ENCODE peak calls at places on chromosomes 7 and 10, in four cellular contexts. A is transverse colon, D is astrocyte of the spinal cord, L is aorta. P is an unnamed sample.

GRCh38 chr10:124092270-124093075 is 925 bp downstream of the CHST15 start:
- DNase-seq in A (peak; percentile 77), D (peak; percentile 41), L (peak; percentile 89), P (peak; percentile 22)

GRCh38 chr7:98733036-98733435 is 116.0 kb downstream of the NPTX2 start:
- DNase-seq in A (peak; percentile 19), D (no peak), L (no peak), P (no peak)

GRCh38 chr10:21721000-21721670 is 187.1 kb downstream of the MLLT10 start:
- DNase-seq in A (no peak), D (peak; percentile 38), L (no peak), P (no peak)

GRCh38 chr7:121006731-121007315 is 18.3 kb downstream of the CPED1 start:
- DNase-seq in A (no peak), D (peak; percentile 9), L (no peak), P (no peak)

GRCh38 chr7:155154586-155154985 is 84.5 kb downstream of the HTR5A start:
- DNase-seq in A (no peak), D (no peak), L (no peak), P (no peak)

GRCh38 chr7:142557971-142558582 is 191.2 kb upstream of the PRSS1 start:
- DNase-seq in A (peak; percentile 50), D (peak; percentile 59), L (no peak), P (peak; percentile 43)

GRCh38 chr10:28910960-28911359 is 233.6 kb downstream of the BAMBI start:
- DNase-seq in A (no peak), D (peak; percentile 41), L (no peak), P (no peak)

GRCh38 chr10:25682203-25682950 is 251.7 kb upstream of the MYO3A start:
- DNase-seq in A (no peak), D (peak; percentile 41), L (no peak), P (no peak)

GRCh38 chr7:51376420-51377092 is 59.9 kb upstream of the COBL start:
- DNase-seq in A (no peak), D (peak; percentile 46), L (no peak), P (no peak)

GRCh38 chr7:140229591-140230516 is 53.1 kb upstream of the KDM7A start:
- DNase-seq in A (peak; percentile 87), D (no peak), L (no peak), P (peak; percentile 93)

GRCh38 chr7:92973964-92974363 is 137.6 kb upstream of the CDK6 start:
- DNase-seq in A (no peak), D (peak; percentile 36), L (no peak), P (no peak)

GRCh38 chr7:45980973-45981372 is 59.9 kb upstream of the IGFBP3 start:
- DNase-seq in A (no peak), D (no peak), L (no peak), P (no peak)

GRCh38 chr7:37495574-37496184 is 47.0 kb upstream of the ELMO1 start:
- DNase-seq in A (no peak), D (peak; percentile 10), L (no peak), P (peak; percentile 46)

GRCh38 chr10:126421745-126422144 is 33.5 kb upstream of the ADAM12 start:
- DNase-seq in A (no peak), D (peak; percentile 99), L (no peak), P (no peak)

GRCh38 chr10:5584895-5585516 is 60.2 kb downstream of the CALML3 start:
- DNase-seq in A (no peak), D (peak; percentile 90), L (peak; percentile 71), P (no peak)

GRCh38 chr7:70477051-70478010 is 654.6 kb upstream of the GALNT17 start:
- DNase-seq in A (no peak), D (peak; percentile 46), L (no peak), P (no peak)

GRCh38 chr7:12210179-12211053 is 678 bp upstream of the TMEM106B start:
- DNase-seq in A (peak; percentile 57), D (no peak), L (peak; percentile 72), P (peak; percentile 2)

GRCh38 chr10:110841767-110842267 is 29.9 kb upstream of the PDCD4 start:
- DNase-seq in A (peak; percentile 69), D (no peak), L (no peak), P (no peak)

GRCh38 chr10:88227342-88228018 is 355.6 kb downstream of the RNLS start:
- DNase-seq in A (peak; percentile 56), D (peak; percentile 44), L (no peak), P (no peak)

GRCh38 chr10:128036746-128037542 is 89.3 kb downstream of the MKI67 start:
- DNase-seq in A (peak; percentile 49), D (peak; percentile 10), L (peak; percentile 78), P (no peak)

GRCh38 chr7:55569269-55569663 is 3.0 kb downstream of the VOPP1 start:
- DNase-seq in A (no peak), D (no peak), L (no peak), P (no peak)

GRCh38 chr7:158728911-158729645 is 24.5 kb upstream of the NCAPG2 start:
- DNase-seq in A (no peak), D (no peak), L (peak; percentile 62), P (no peak)

GRCh38 chr7:132322981-132323380 is 253.3 kb downstream of the PLXNA4 start:
- DNase-seq in A (no peak), D (no peak), L (no peak), P (no peak)

GRCh38 chr7:132319481-132319880 is 256.8 kb downstream of the PLXNA4 start:
- DNase-seq in A (no peak), D (no peak), L (no peak), P (no peak)

GRCh38 chr7:132318338-132319318 is 257.6 kb downstream of the PLXNA4 start:
- DNase-seq in A (peak; percentile 85), D (peak; percentile 85), L (peak; percentile 96), P (peak; percentile 75)

GRCh38 chr7:132321387-132321786 is 254.9 kb downstream of the PLXNA4 start:
- DNase-seq in A (no peak), D (peak; percentile 20), L (no peak), P (peak; percentile 11)

DNA sequence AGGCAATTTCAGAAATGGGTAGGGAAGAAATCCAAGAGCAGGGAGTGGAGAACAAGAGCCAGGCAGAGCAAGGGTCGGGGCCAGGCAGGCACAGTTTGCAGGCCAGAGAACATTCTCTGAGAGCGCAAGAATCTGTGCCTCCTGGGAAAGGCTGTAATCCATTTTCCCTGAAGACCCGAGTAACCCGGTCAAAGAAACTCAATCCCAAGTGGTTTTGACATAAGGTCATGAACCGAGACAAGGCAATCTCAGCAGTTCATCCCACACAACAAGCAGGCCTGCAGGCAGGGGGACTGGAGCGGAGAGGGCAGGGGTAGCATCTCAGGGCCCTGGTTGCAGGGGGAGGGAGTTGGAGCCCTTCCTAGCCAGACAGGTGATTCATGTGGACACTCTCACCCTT is 258.4 kb downstream of the PLXNA4 start:
- DNase-seq in A (no peak), D (no peak), L (no peak), P (no peak)
- H3K4me3 ChIP-seq in A (no peak overlapping the region), D (no peak overlapping the region), L (no peak overlapping the region), P (no peak overlapping the region)

GRCh38 chr10:60298408-60299389 is 91.0 kb downstream of the ANK3 start:
- DNase-seq in A (no peak), D (no peak), L (no peak), P (no peak)
- H3K4me3 ChIP-seq in A (no peak overlapping the region), D (no peak overlapping the region), L (no peak overlapping the region), P (no peak overlapping the region)

GRCh38 chr7:107076781-107077698 is 32.5 kb downstream of the PRKAR2B start:
- DNase-seq in A (no peak), D (peak; percentile 20), L (no peak), P (no peak)

GRCh38 chr7:107078517-107078966 is 34.0 kb downstream of the PRKAR2B start:
- DNase-seq in A (no peak), D (peak; percentile 62), L (no peak), P (no peak)

GRCh38 chr7:107079212-107079940 is 34.9 kb downstream of the PRKAR2B start:
- DNase-seq in A (no peak), D (no peak), L (no peak), P (no peak)

GRCh38 chr7:107075863-107076574 is 31.5 kb downstream of the PRKAR2B start:
- DNase-seq in A (no peak), D (no peak), L (no peak), P (no peak)

DNA sequence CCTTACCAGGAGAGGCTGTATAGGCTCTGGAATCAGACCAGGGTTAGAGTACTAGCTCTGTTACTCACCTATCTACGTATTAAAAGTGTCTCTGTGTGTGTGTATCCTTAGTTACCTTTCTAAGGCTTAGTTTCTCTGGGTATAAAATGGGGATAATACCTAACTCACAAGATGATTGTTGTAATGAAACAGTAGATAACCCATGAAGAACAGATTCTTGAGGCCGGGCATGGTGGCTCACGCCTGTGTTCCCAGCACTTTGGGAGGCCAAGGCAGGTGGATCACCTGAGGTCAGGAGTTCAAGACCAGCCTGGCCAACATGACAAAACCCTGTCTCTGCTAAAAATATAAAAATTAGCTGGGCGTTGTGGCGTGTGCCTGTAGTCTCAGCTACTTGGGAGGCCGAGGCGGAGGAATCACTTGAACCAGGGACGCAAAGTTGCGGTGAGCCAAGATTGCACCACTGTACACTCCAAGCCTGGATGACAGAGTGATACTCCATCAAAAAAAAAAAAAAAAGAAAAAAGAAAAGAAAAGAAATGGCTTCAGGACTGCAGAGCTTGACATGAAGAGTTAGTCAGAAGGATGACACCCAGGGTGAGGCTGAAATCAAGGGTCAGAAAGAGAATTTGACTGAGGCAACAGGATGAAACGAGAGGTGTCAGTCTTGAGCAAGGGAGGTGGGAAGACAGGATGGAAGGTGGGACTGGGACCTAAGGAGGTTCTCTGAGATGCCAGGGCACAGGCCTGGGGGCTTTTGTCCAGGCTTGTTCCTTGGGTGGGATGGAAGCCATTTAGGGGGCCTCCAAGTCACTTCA is 33.4 kb downstream of the PRKAR2B start:
- DNase-seq in A (no peak), D (no peak), L (no peak), P (no peak)
- H3K4me3 ChIP-seq in A (no peak overlapping the region), D (no peak overlapping the region), L (no peak overlapping the region), P (no peak overlapping the region)

GRCh38 chr10:101130984-101131961 is at the start of gene TLX1:
- DNase-seq in A (no peak), D (no peak), L (peak; percentile 78), P (no peak)

GRCh38 chr10:101132636-101133473 is 1.8 kb downstream of the TLX1 start:
- DNase-seq in A (no peak), D (no peak), L (no peak), P (no peak)

GRCh38 chr10:101133489-101134298 is 2.6 kb downstream of the TLX1 start:
- DNase-seq in A (no peak), D (no peak), L (no peak), P (no peak)

GRCh38 chr10:101130141-101130540 is 959 bp upstream of the TLX1 start:
- DNase-seq in A (no peak), D (no peak), L (no peak), P (no peak)

DNA sequence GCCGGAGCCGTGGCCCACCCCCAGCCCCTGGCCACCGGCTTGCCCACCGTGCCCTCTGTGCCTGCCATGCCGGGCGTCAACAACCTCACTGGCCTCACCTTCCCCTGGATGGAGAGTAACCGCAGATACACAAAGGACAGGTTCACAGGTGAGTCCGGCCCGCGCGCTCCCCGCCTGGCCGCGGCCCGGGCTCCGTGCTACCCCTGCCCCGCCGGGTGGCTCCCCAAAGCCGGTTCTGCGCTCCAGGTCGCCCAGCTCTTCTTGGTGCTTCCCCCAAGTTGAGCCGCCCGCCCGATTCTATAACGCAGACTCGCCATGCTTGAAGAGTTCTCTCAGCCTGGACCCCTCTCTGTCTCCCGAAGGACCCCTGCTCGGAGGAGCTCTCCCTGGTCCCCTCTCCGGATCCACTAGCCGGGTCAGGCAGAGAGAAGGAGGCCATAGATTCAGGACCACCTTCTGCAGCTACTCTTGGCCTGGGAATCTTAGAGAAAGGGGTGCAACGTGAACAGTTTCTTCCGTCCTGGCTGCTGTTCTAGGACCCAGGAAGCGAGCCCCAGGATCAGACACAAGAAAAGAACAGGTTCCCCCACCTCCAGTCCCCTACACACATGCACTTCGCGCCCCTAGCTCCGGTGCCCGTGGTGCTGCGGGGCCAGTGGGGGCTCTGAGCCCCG is 999 bp downstream of the TLX1 start:
- DNase-seq in A (no peak), D (no peak), L (no peak), P (no peak)
- H3K4me3 ChIP-seq in A (no peak overlapping the region), D (no peak overlapping the region), L (no peak overlapping the region), P (no peak overlapping the region)